ENCODE peak calls at places on chromosomes 3 and 15, in eight cellular contexts. F is brain microvascular endothelial cell; G is activated effector memory CD4-positive, alpha-beta T cell treated with Interleukin-2 at 50 U/mL for 16 hours; S is Peyer's patch; R is non-pigmented ciliary epithelial cell; K is NCI-H524; Q is AG09309; I is heart right ventricle. Z is an unnamed sample.

GRCh38 chr3:61985020-61985419 is 388.3 kb downstream of the FEZF2 start:
- DNase-seq in F (peak), G (no peak), S (no peak), R (peak), K (no peak), Q (peak), I (no peak), Z (no peak)

GRCh38 chr15:88604381-88604951 is 16.7 kb upstream of the AEN start:
- DNase-seq in F (no peak), G (no peak), S (no peak), R (no peak), K (peak), Q (no peak), I (no peak), Z (no peak)

GRCh38 chr3:10140996-10141546 is 507 bp upstream of the VHL start:
- DNase-seq in F (no peak), G (no peak), S (no peak), R (no peak), K (no peak), Q (no peak), I (no peak), Z (no peak)

GRCh38 chr3:46097691-46098241 is 70.5 kb upstream of the XCR1 start:
- DNase-seq in F (peak), G (no peak), S (no peak), R (no peak), K (no peak), Q (no peak), I (no peak), Z (no peak)

GRCh38 chr3:98039322-98040024 is 4.4 kb upstream of the GABRR3 start:
- DNase-seq in F (peak), G (peak), S (peak), R (peak), K (peak), Q (peak), I (peak), Z (peak)

GRCh38 chr3:13045245-13045903 is 27.9 kb downstream of the IQSEC1 start:
- DNase-seq in F (no peak), G (no peak), S (no peak), R (no peak), K (no peak), Q (no peak), I (no peak), Z (no peak)

GRCh38 chr3:19997502-19997901 is 14.6 kb downstream of the PP2D1 start:
- DNase-seq in F (no peak), G (no peak), S (no peak), R (no peak), K (no peak), Q (no peak), I (no peak), Z (no peak)

GRCh38 chr3:99114565-99115291 is 213.2 kb upstream of the DCBLD2 start:
- DNase-seq in F (peak), G (no peak), S (no peak), R (no peak), K (no peak), Q (no peak), I (no peak), Z (no peak)

GRCh38 chr3:129016366-129016724 is 15.2 kb downstream of the EFCC1 start:
- DNase-seq in F (no peak), G (peak), S (peak), R (no peak), K (peak), Q (no peak), I (no peak), Z (no peak)

GRCh38 chr15:60720493-60721231 is 241.7 kb upstream of the ICE2 start:
- DNase-seq in F (no peak), G (peak), S (no peak), R (no peak), K (no peak), Q (no peak), I (no peak), Z (no peak)

GRCh38 chr15:39591141-39591895 is 10.4 kb downstream of the THBS1 start:
- DNase-seq in F (no peak), G (no peak), S (no peak), R (no peak), K (no peak), Q (peak), I (no peak), Z (peak)

GRCh38 chr3:76669305-76669704 is 370.6 kb upstream of the ROBO2 start:
- DNase-seq in F (no peak), G (no peak), S (no peak), R (no peak), K (no peak), Q (no peak), I (no peak), Z (no peak)

GRCh38 chr15:67746450-67746849 is 78.9 kb upstream of the SKOR1 start:
- DNase-seq in F (no peak), G (no peak), S (no peak), R (no peak), K (no peak), Q (no peak), I (no peak), Z (no peak)

GRCh38 chr3:64084640-64085039 is 61.3 kb upstream of the PSMD6 start:
- DNase-seq in F (peak), G (no peak), S (no peak), R (peak), K (no peak), Q (no peak), I (no peak), Z (no peak)

GRCh38 chr3:184241447-184242296 is 7.1 kb downstream of the ALG3 start:
- DNase-seq in F (no peak), G (no peak), S (no peak), R (no peak), K (peak), Q (no peak), I (no peak), Z (no peak)

GRCh38 chr3:150168694-150169093 is 198.0 kb upstream of the PFN2 start:
- DNase-seq in F (no peak), G (no peak), S (no peak), R (no peak), K (no peak), Q (no peak), I (peak), Z (no peak)

GRCh38 chr3:53478166-53478830 is 16.1 kb upstream of the CACNA1D start:
- DNase-seq in F (no peak), G (no peak), S (no peak), R (no peak), K (no peak), Q (no peak), I (no peak), Z (no peak)

GRCh38 chr3:42827023-42827422 is 17.8 kb downstream of the ACKR2 start:
- DNase-seq in F (no peak), G (no peak), S (no peak), R (no peak), K (no peak), Q (no peak), I (no peak), Z (no peak)

GRCh38 chr15:70486451-70487379 is 276.6 kb downstream of the UACA start:
- DNase-seq in F (peak), G (peak), S (peak), R (peak), K (no peak), Q (peak), I (no peak), Z (peak)

GRCh38 chr15:90402230-90402629 is 14.2 kb downstream of the IQGAP1 start:
- DNase-seq in F (peak), G (no peak), S (no peak), R (no peak), K (peak), Q (peak), I (no peak), Z (peak)

GRCh38 chr3:142850395-142851023 is 38.4 kb downstream of the PCOLCE2 start:
- DNase-seq in F (peak), G (no peak), S (no peak), R (peak), K (peak), Q (peak), I (no peak), Z (peak)

GRCh38 chr3:125175321-125176078 is 37.0 kb downstream of the SLC12A8 start:
- DNase-seq in F (no peak), G (no peak), S (no peak), R (no peak), K (no peak), Q (no peak), I (no peak), Z (no peak)

GRCh38 chr3:149494022-149494758 is 19.7 kb downstream of the TM4SF4 start:
- DNase-seq in F (peak), G (no peak), S (peak), R (no peak), K (peak), Q (no peak), I (peak), Z (no peak)

GRCh38 chr3:127753898-127754410 is 68.4 kb downstream of the MGLL start:
- DNase-seq in F (no peak), G (no peak), S (no peak), R (no peak), K (no peak), Q (no peak), I (no peak), Z (no peak)

GRCh38 chr3:179962617-179963387 is 73.9 kb downstream of the PEX5L start:
- DNase-seq in F (no peak), G (no peak), S (no peak), R (no peak), K (no peak), Q (no peak), I (no peak), Z (no peak)

GRCh38 chr15:73899197-73900128 is 26.1 kb downstream of the TBC1D21 start:
- DNase-seq in F (no peak), G (no peak), S (no peak), R (no peak), K (peak), Q (no peak), I (no peak), Z (no peak)

GRCh38 chr3:73625124-73625665 is 454 bp upstream of the PDZRN3 start:
- DNase-seq in F (peak), G (no peak), S (no peak), R (no peak), K (peak), Q (no peak), I (peak), Z (no peak)

GRCh38 chr15:40346579-40347558 is 4.0 kb upstream of the PHGR1 start:
- DNase-seq in F (no peak), G (no peak), S (no peak), R (no peak), K (no peak), Q (no peak), I (no peak), Z (no peak)

GRCh38 chr3:172313671-172314070 is 134.6 kb downstream of the GHSR start:
- DNase-seq in F (no peak), G (no peak), S (no peak), R (no peak), K (peak), Q (no peak), I (no peak), Z (no peak)

GRCh38 chr15:67822537-67823370 is 2.6 kb upstream of the SKOR1 start:
- DNase-seq in F (no peak), G (no peak), S (no peak), R (no peak), K (no peak), Q (no peak), I (no peak), Z (no peak)

GRCh38 chr3:79766474-79767193 is 1.2 kb downstream of the ROBO1 start:
- DNase-seq in F (peak), G (no peak), S (no peak), R (no peak), K (no peak), Q (no peak), I (no peak), Z (no peak)

GRCh38 chr3:161117646-161118045 is 12.5 kb upstream of the B3GALNT1 start:
- DNase-seq in F (no peak), G (no peak), S (no peak), R (no peak), K (no peak), Q (no peak), I (no peak), Z (no peak)

GRCh38 chr3:71701251-71701650 is 24.0 kb downstream of the EIF4E3 start:
- DNase-seq in F (no peak), G (no peak), S (no peak), R (no peak), K (no peak), Q (no peak), I (no peak), Z (no peak)

GRCh38 chr3:101936419-101937331 is 87.4 kb downstream of the NFKBIZ start:
- DNase-seq in F (peak), G (no peak), S (no peak), R (peak), K (no peak), Q (peak), I (no peak), Z (peak)

GRCh38 chr3:113626513-113627371 is 69.7 kb downstream of the USF3 start:
- DNase-seq in F (peak), G (no peak), S (peak), R (peak), K (peak), Q (peak), I (peak), Z (no peak)

Z was measured in GM04503.